ENCODE peak calls at places on chromosomes 13 and 19, in four cellular contexts. U is CD8-positive, alpha-beta T cell; K is astrocyte; Z is right lobe of liver. Q is an unnamed sample.

GRCh38 chr19:57241181-57241580 is 749 bp downstream of the ZNF805 start:
- DNase-seq in U (no peak), K (peak; percentile 36), Z (no peak), Q (no peak)

GRCh38 chr13:35343417-35343816 is 133.1 kb downstream of the MAB21L1 start:
- DNase-seq in Z (no peak), K (no peak), U (no peak), Q (no peak)

GRCh38 chr19:18278521-18279265 is 2.7 kb downstream of the JUND start:
- DNase-seq in U (peak; percentile 57), K (no peak), Z (no peak), Q (no peak)

GRCh38 chr13:33867472-33867871 is 49.5 kb downstream of the RFC3 start:
- DNase-seq in K (no peak), U (no peak), Z (no peak), Q (no peak)

GRCh38 chr13:106468207-106468606 is 67.3 kb downstream of the EFNB2 start:
- DNase-seq in K (no peak), U (no peak), Z (no peak), Q (peak; percentile 66)

GRCh38 chr13:98041081-98041820 is 87.8 kb downstream of the IPO5 start:
- DNase-seq in K (no peak), Z (no peak), U (no peak), Q (peak; percentile 36)

GRCh38 chr19:8020681-8021080 is 15.2 kb upstream of the ELAVL1 start:
- DNase-seq in U (no peak), Z (no peak), K (no peak), Q (no peak)

GRCh38 chr19:41792513-41793413 is 3.6 kb upstream of the CEACAM3 start:
- DNase-seq in K (peak; percentile 60), U (peak; percentile 69), Z (peak; percentile 55), Q (peak; percentile 35)

GRCh38 chr19:4929186-4929585 is 19.9 kb downstream of the UHRF1 start:
- DNase-seq in K (peak; percentile 84), Z (no peak), U (no peak), Q (no peak)

GRCh38 chr13:46168341-46168740 is 13.6 kb downstream of the LCP1 start:
- DNase-seq in Z (peak; percentile 40), K (no peak), U (peak; percentile 29), Q (no peak)

GRCh38 chr13:57932071-57932470 is 300.5 kb downstream of the PCDH17 start:
- DNase-seq in K (no peak), Z (no peak), U (no peak), Q (no peak)

GRCh38 chr19:5580116-5580515 is 12.4 kb upstream of the TINCR start:
- DNase-seq in U (no peak), Z (no peak), K (no peak), Q (no peak)

GRCh38 chr13:29758591-29759114 is 91.8 kb downstream of the UBL3 start:
- DNase-seq in U (peak; percentile 47), Z (peak; percentile 34), K (no peak), Q (no peak)

GRCh38 chr19:46489445-46490272 is 6.0 kb downstream of the PNMA8B start:
- DNase-seq in K (peak; percentile 76), U (no peak), Z (peak; percentile 63), Q (no peak)

GRCh38 chr13:37540228-37540627 is 58.3 kb downstream of the POSTN start:
- DNase-seq in U (no peak), Z (no peak), K (peak; percentile 74), Q (peak; percentile 30)

GRCh38 chr13:58960909-58961308 is 1202.8 kb downstream of the DIAPH3 start:
- DNase-seq in U (no peak), K (peak; percentile 15), Z (no peak), Q (no peak)

GRCh38 chr13:51957377-51958216 is 53.7 kb downstream of the ATP7B start:
- DNase-seq in K (no peak), U (no peak), Z (no peak), Q (no peak)

GRCh38 chr19:54188224-54188871 is 1.0 kb downstream of the MBOAT7 start:
- DNase-seq in Z (no peak), K (peak; percentile 73), U (peak; percentile 46), Q (no peak)

GRCh38 chr19:7857727-7858701 is 16.2 kb downstream of the PRR36 start:
- DNase-seq in Z (no peak), K (no peak), U (no peak), Q (no peak)

DNA sequence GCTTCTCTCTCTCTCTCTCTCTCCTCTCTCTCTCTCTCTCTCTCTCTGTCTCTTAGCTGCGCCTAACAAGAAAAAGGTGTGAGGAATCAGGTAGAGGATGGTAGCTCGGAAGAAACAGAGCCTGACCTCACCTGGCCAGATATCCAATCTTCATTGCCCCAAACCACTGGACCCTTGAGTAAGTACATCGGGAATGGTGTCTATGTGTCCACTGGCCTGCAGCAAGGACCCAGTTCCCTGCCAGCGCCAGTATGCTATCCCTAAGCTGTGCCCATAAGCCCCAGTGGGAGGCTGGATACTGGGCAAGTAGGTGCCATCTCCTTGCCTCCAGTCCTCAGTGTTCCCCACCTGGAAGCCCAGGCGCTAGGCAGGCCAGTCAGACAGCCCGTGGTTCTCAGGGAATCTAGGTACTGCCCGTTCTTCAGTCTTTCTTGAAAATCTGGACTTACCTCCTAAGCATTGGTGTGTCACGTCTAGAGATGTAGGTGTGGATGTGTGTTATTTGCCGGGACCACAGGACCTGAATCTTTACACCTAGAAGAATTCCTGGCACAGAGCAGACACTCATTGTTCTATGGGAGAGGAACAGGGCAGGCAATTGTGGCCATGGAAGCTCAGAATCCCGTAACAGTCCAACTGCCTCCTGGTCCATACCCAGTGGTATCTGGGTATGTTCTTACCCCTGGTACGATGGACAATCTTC is 7.3 kb downstream of the URAD start:
- DNase-seq in Z (no peak), K (no peak), U (no peak), Q (no peak)
- H3K27me3 ChIP-seq in Z (peaks cover 47% of the 10 kb centered on the region), K (peaks cover 69% of the 10 kb centered on the region), U (peaks cover 18% of the 10 kb centered on the region), Q (peaks cover 25% of the 10 kb centered on the region)

GRCh38 chr19:30068528-30069395 is 126.7 kb downstream of the URI1 start:
- DNase-seq in Z (no peak), U (no peak), K (no peak), Q (no peak)

GRCh38 chr19:30069535-30070197 is 127.6 kb downstream of the URI1 start:
- DNase-seq in U (no peak), Z (no peak), K (no peak), Q (no peak)

GRCh38 chr19:30064776-30065494 is 122.9 kb downstream of the URI1 start:
- DNase-seq in Z (no peak), K (no peak), U (no peak), Q (no peak)

GRCh38 chr19:30065680-30066606 is 123.9 kb downstream of the URI1 start:
- DNase-seq in Z (no peak), K (no peak), U (no peak), Q (no peak)

GRCh38 chr19:30066781-30067759 is 125.0 kb downstream of the URI1 start:
- DNase-seq in K (no peak), U (no peak), Z (no peak), Q (no peak)
- H3K27me3 ChIP-seq in K (peaks cover 3% of the 10 kb centered on the region), U (no peaks in the 10 kb centered on the region), Z (no peaks in the 10 kb centered on the region), Q (no peaks in the 10 kb centered on the region)

GRCh38 chr13:112056739-112057433 is 10.1 kb upstream of the SOX1 start:
- DNase-seq in U (no peak), K (no peak), Z (no peak), Q (no peak)

GRCh38 chr13:112058519-112058873 is 8.5 kb upstream of the SOX1 start:
- DNase-seq in K (no peak), U (no peak), Z (no peak), Q (no peak)

GRCh38 chr13:112056284-112056727 is 10.6 kb upstream of the SOX1 start:
- DNase-seq in Z (no peak), K (no peak), U (no peak), Q (no peak)

GRCh38 chr13:112057736-112058518 is 9.0 kb upstream of the SOX1 start:
- DNase-seq in U (no peak), Z (no peak), K (no peak), Q (no peak)

GRCh38 chr13:112057434-112057735 is 9.6 kb upstream of the SOX1 start:
- DNase-seq in Z (no peak), U (no peak), K (no peak), Q (no peak)
- H3K27me3 ChIP-seq in Z (peaks cover 81% of the 10 kb centered on the region), U (peaks cover 41% of the 10 kb centered on the region), K (peaks cover 67% of the 10 kb centered on the region), Q (peaks cover 71% of the 10 kb centered on the region)

GRCh38 chr19:3344608-3345598 is 21.5 kb upstream of the NFIC start:
- DNase-seq in Z (no peak), U (no peak), K (no peak), Q (no peak)

GRCh38 chr19:3346677-3347353 is 19.6 kb upstream of the NFIC start:
- DNase-seq in K (no peak), Z (peak; percentile 85), U (no peak), Q (peak; percentile 89)

GRCh38 chr19:3343619-3344502 is 22.5 kb upstream of the NFIC start:
- DNase-seq in K (peak; percentile 78), Z (peak; percentile 86), U (peak; percentile 38), Q (peak; percentile 90)

GRCh38 chr19:3348042-3348441 is 18.3 kb upstream of the NFIC start:
- DNase-seq in Z (peak; percentile 30), U (no peak), K (no peak), Q (no peak)

DNA sequence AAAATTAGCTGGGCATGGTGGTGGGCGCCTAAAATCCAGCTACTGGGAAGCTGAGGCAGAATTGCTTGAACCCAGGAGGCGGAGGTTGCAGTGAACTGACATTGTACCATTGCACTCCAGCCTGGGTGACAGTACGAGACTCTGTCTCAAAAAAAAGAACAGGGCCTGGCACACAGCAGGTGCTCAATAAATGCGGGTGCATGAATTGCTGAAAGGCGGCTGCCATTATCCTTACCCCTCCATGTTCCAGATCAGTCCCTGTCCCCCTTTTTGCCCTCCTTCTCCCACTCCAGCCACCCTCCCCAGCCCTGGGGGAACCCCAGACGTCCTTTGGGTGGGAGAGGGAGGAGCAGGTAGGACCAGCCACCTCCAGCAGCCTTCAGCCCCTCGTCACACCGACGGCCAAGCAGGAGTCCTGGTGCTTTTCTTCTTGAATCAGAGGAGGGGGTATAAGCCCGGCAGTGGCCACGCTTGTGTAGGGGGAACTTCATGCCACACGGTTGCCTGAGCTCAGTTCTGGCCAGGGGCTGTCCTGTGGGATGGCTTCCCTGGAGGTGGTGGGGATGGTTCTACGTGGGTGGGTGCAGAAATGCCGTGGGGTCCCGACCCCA is 20.4 kb upstream of the NFIC start:
- DNase-seq in K (no peak), Z (no peak), U (no peak), Q (no peak)
- H3K27me3 ChIP-seq in K (no peaks in the 10 kb centered on the region), Z (no peaks in the 10 kb centered on the region), U (no peaks in the 10 kb centered on the region), Q (no peaks in the 10 kb centered on the region)

DNA sequence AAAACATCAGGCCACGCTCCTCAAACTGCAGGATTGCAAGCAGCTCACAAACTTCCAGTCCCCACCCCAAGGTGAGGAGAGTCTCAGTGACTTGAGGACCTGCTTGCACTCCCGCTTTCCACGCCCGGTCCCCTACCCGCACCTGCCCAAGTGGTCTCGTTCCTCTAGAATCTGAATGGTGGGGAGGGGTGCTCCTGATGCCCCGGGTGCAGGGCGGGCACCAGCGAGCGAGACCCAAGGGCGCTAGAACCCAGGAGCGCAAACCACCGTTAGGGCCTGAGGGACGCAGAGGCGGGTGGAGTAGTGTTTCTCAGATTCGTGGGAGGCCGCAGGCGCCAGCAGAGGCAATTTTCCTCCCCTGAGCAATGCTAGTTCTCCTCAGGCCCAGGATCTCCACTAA is 40.3 kb downstream of the SOX1 start:
- DNase-seq in K (no peak), Z (no peak), U (no peak), Q (no peak)
- H3K27me3 ChIP-seq in K (peaks cover 30% of the 10 kb centered on the region), Z (peaks cover 30% of the 10 kb centered on the region), U (peaks cover 3% of the 10 kb centered on the region), Q (peaks cover 19% of the 10 kb centered on the region)